ENCODE peak calls at places on chromosome 1, in nine cellular contexts. O is IMR-90, R is uterus, C is ovary, Q is stomach, W is sigmoid colon, H is breast epithelium, N is upper lobe of left lung, K is right lobe of liver. Y is an unnamed sample.

GRCh38 chr1:178581351-178581951 is 68.5 kb downstream of the TEX35 start:
- DNase-seq in N (no peak), Q (no peak), W (no peak), O (no peak), C (no peak), H (no peak), K (no peak), R (no peak), Y (no peak)

GRCh38 chr1:12615916-12616708 is 1.9 kb downstream of the DHRS3 start:
- DNase-seq in Q (peak; percentile 85), K (peak; percentile 84), C (no peak), O (peak; percentile 62), H (peak; percentile 76), R (peak; percentile 51), N (peak; percentile 71), W (peak; percentile 88), Y (peak; percentile 94)

GRCh38 chr1:55592122-55592521 is 377.0 kb upstream of the USP24 start:
- DNase-seq in K (no peak), C (no peak), W (no peak), O (no peak), R (no peak), N (no peak), H (no peak), Q (no peak), Y (no peak)

GRCh38 chr1:40014253-40014706 is 26.2 kb upstream of the CAP1 start:
- DNase-seq in Q (no peak), K (no peak), W (no peak), R (no peak), N (no peak), O (peak; percentile 37), H (no peak), C (no peak), Y (no peak)

GRCh38 chr1:22749919-22750670 is 39.5 kb downstream of the EPHB2 start:
- DNase-seq in Q (peak; percentile 47), R (no peak), K (no peak), O (peak; percentile 98), C (peak; percentile 33), W (peak; percentile 75), N (peak; percentile 72), H (no peak), Y (peak; percentile 52)

GRCh38 chr1:198934901-198935301 is 296.1 kb downstream of the PTPRC start:
- DNase-seq in C (no peak), O (peak; percentile 51), K (no peak), W (no peak), H (no peak), R (no peak), Q (no peak), N (no peak), Y (no peak)

GRCh38 chr1:6209661-6210605 is 4.0 kb downstream of the RNF207 start:
- DNase-seq in C (no peak), K (no peak), R (no peak), O (no peak), H (no peak), Q (no peak), N (no peak), W (no peak), Y (no peak)

GRCh38 chr1:205525495-205526285 is 21.2 kb downstream of the CDK18 start:
- DNase-seq in K (no peak), Q (no peak), R (no peak), N (no peak), C (no peak), W (no peak), H (no peak), O (no peak), Y (no peak)

GRCh38 chr1:221431968-221432367 is 309.9 kb downstream of the DUSP10 start:
- DNase-seq in W (no peak), O (no peak), K (no peak), H (no peak), C (no peak), R (no peak), N (no peak), Q (no peak), Y (no peak)

GRCh38 chr1:59361766-59362165 is 64.9 kb downstream of the FGGY start:
- DNase-seq in O (no peak), R (no peak), Q (no peak), H (no peak), K (no peak), W (no peak), C (no peak), N (no peak), Y (no peak)

DNA sequence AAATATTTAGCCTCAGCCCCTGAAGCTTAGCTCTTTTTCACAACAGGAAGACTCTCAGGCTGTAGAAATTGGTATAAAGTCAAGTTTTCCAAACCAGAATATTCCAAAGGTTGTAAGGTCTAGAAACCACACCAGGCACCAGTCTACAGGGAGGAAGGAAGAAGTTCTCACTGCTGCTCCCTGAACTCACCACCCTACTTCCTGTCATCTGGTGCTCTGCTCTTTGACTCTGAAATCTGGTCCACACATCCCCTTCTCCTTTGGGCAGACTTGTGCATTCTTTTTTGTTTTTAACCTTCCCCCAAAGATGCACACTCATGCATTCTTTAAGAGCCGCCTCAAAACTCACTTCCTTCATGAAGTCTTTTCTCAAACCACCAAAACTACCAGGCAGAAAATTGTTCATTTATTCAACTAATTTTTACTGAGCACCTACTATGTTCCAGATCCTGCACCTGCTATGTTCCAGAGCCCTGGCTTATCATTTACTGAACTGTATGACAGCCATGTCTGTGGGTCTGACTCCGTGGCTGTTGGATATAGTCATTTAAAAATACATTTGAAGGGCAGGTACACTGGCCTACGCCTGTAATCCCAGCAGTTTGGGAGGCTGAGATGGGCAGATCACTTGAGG is 30.0 kb upstream of the EPS15 start:
- DNase-seq in R (no peak), W (no peak), H (no peak), Q (no peak), N (no peak), K (no peak), O (no peak), C (no peak), Y (no peak)
- TF ChIP-seq POLR2A in R (no peak), W (no peak), H (no peak), Q (no peak), N (no peak), K (no peak), O (no peak), C (no peak), Y (no peak)

DNA sequence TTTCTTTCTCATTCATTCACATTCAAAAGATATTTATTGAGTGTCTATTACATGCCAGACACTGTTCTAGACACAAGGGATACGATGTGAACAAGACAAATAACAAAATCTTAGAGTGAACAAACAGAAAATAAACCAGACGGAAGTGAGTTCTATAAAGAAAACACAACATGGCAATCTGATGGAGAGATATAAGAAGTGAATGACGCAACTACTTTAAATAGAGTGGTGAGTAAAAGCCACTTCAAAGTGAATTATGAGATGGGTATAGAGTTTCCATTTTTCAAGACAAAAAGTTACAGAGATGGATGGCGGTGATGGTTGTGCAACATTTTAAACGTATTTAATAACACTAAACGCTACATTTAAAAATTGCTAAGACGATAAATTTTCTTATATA is 75.4 kb downstream of the CEP170 start:
- DNase-seq in H (no peak), K (no peak), O (no peak), N (no peak), W (no peak), Q (no peak), R (no peak), C (no peak), Y (no peak)
- H3K4me3 ChIP-seq in H (no peak overlapping the region), K (no peak overlapping the region), O (no peak overlapping the region), N (no peak overlapping the region), W (no peak overlapping the region), Q (no peak overlapping the region), R (no peak overlapping the region), C (no peak overlapping the region), Y (no peak overlapping the region)

DNA sequence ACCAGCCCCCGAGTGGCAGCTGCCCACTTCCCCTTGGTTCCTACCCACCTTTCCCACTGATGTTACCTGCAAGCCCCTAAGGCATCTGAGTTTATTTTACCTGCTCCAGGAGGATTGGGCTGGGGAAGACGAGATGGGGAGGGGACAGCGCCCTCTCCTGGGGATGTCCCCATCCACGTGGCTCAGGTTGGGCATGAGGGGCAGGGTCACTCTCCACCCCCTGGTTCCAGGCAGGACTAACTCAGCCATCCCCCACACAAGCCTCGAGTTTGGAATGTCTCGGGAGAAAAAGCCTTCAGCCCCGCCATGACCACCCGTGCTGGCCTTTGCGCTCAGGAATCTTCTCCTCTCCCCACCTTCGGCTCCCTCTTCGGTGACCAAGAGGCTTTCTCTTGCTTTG is 90.0 kb downstream of the ARHGEF10L start:
- DNase-seq in Q (no peak), O (no peak), H (no peak), K (no peak), N (no peak), R (no peak), C (no peak), W (no peak), Y (no peak)
- TF ChIP-seq CTCF in Q (peak; percentile 8), O (peak; percentile 10), H (no peak), K (peak; percentile 34), N (no peak), R (peak; percentile 18), C (no peak), W (no peak), Y (no peak)

GRCh38 chr1:100351095-100351884 is 1.0 kb upstream of the CDC14A start:
- DNase-seq in H (peak; percentile 84), K (peak; percentile 89), W (peak; percentile 90), Q (peak; percentile 92), N (peak; percentile 89), O (peak; percentile 84), R (peak; percentile 84), C (peak; percentile 68), Y (peak; percentile 85)
- TF ChIP-seq POLR2A in H (no peak), K (peak; percentile 47), W (peak; percentile 40), Q (peak; percentile 46), N (no peak), O (peak; percentile 20), R (peak; percentile 52), C (peak; percentile 20), Y (no peak)

GRCh38 chr1:212595787-212596714 is 12.5 kb upstream of the ATF3 start:
- DNase-seq in W (no peak), R (no peak), K (no peak), H (no peak), N (peak; percentile 55), O (peak; percentile 99), Q (no peak), C (no peak), Y (no peak)
- H3K4me3 ChIP-seq in W (no peak overlapping the region), R (no peak overlapping the region), K (peak overlapping the region; percentile 14), H (no peak overlapping the region), N (no peak overlapping the region), O (peak overlapping the region; percentile 31), Q (no peak overlapping the region), C (no peak overlapping the region), Y (no peak overlapping the region)

GRCh38 chr1:46026531-46026930 is 105.9 kb downstream of the PIK3R3 start:
- DNase-seq in O (no peak), R (no peak), N (no peak), Q (no peak), W (no peak), K (no peak), C (no peak), H (no peak), Y (no peak)

GRCh38 chr1:46020005-46020404 is 112.4 kb downstream of the PIK3R3 start:
- DNase-seq in W (peak; percentile 33), K (no peak), O (no peak), R (no peak), C (no peak), H (no peak), N (no peak), Q (no peak), Y (no peak)

GRCh38 chr1:46017876-46018503 is 114.4 kb downstream of the PIK3R3 start:
- DNase-seq in Q (no peak), H (no peak), N (no peak), W (no peak), O (no peak), C (no peak), R (no peak), K (no peak), Y (peak; percentile 46)

GRCh38 chr1:46019348-46019747 is 113.1 kb downstream of the PIK3R3 start:
- DNase-seq in N (no peak), O (no peak), H (no peak), C (no peak), K (no peak), R (no peak), Q (no peak), W (no peak), Y (no peak)

GRCh38 chr1:46021046-46021822 is 111.2 kb downstream of the PIK3R3 start:
- DNase-seq in H (no peak), C (no peak), K (peak; percentile 60), N (no peak), R (no peak), O (no peak), W (no peak), Q (no peak), Y (no peak)
- TF ChIP-seq CTCF in H (no peak), C (no peak), K (peak; percentile 50), N (no peak), R (no peak), O (no peak), W (no peak), Q (no peak), Y (no peak)